ENCODE peak calls at places on chromosomes 11 and 22, in nine cellular contexts. E is endothelial cell of umbilical vein, Z is DND-41, K is MCF 10A, S is nephron progenitor cell, O is lower leg skin, V is thyroid gland, L is cardiac muscle cell, R is heart left ventricle. Y is an unnamed sample.

GRCh38 chr11:59011672-59012071 is 72.4 kb downstream of the GLYATL1 start:
- DNase-seq in E (no peak), Z (no peak), K (no peak), S (peak), O (no peak), V (no peak), L (peak), R (no peak), Y (no peak)

GRCh38 chr11:8262552-8263108 is 1.0 kb downstream of the LMO1 start:
- DNase-seq in E (peak), Z (no peak), K (peak), S (peak), O (no peak), V (peak), L (peak), R (no peak), Y (peak)

GRCh38 chr11:134272381-134273316 is 3.5 kb upstream of the GLB1L3 start:
- DNase-seq in E (no peak), Z (no peak), K (no peak), S (no peak), O (no peak), V (no peak), L (peak), R (no peak), Y (no peak)

GRCh38 chr22:34814260-34814659 is 251.7 kb upstream of the ISX start:
- DNase-seq in E (no peak), Z (no peak), K (no peak), S (no peak), O (no peak), V (no peak), L (no peak), R (no peak), Y (no peak)

GRCh38 chr11:65418431-65418680 is 4.2 kb upstream of the NEAT1 start:
- DNase-seq in E (no peak), Z (no peak), K (no peak), S (no peak), O (no peak), V (no peak), L (peak), R (peak), Y (no peak)

GRCh38 chr11:133541331-133542095 is 9.2 kb upstream of the OPCML start:
- DNase-seq in E (no peak), Z (no peak), K (no peak), S (peak), O (no peak), V (no peak), L (peak), R (no peak), Y (no peak)

GRCh38 chr22:25452116-25452700 is 112.3 kb upstream of the GRK3 start:
- DNase-seq in E (no peak), Z (no peak), K (no peak), S (no peak), O (no peak), V (no peak), L (no peak), R (no peak), Y (no peak)

GRCh38 chr11:69729252-69729651 is 25.4 kb upstream of the FGF19 start:
- DNase-seq in E (no peak), Z (no peak), K (no peak), S (no peak), O (no peak), V (no peak), L (no peak), R (no peak), Y (no peak)

GRCh38 chr11:126514061-126514713 is 158.7 kb downstream of the ST3GAL4 start:
- DNase-seq in E (no peak), Z (no peak), K (no peak), S (no peak), O (no peak), V (no peak), L (no peak), R (no peak), Y (no peak)

GRCh38 chr22:41799486-41800347 is 762 bp upstream of the CCDC134 start:
- DNase-seq in E (no peak), Z (peak), K (no peak), S (peak), O (peak), V (peak), L (peak), R (peak), Y (peak)

GRCh38 chr11:39459606-39460005 is 1999.8 kb downstream of the LRRC4C start:
- DNase-seq in E (no peak), Z (no peak), K (no peak), S (no peak), O (no peak), V (no peak), L (no peak), R (no peak), Y (no peak)

GRCh38 chr11:93744669-93745004 is 3.2 kb downstream of the C11orf54 start:
- DNase-seq in E (no peak), Z (no peak), K (no peak), S (no peak), O (no peak), V (no peak), L (no peak), R (no peak), Y (no peak)

GRCh38 chr11:103947566-103947919 is 88.9 kb upstream of the DDI1 start:
- DNase-seq in E (peak), Z (no peak), K (peak), S (no peak), O (no peak), V (no peak), L (no peak), R (peak), Y (no peak)

GRCh38 chr11:124898711-124899110 is 1.0 kb upstream of the ROBO4 start:
- DNase-seq in E (peak), Z (no peak), K (peak), S (no peak), O (no peak), V (peak), L (no peak), R (peak), Y (peak)

GRCh38 chr11:121711900-121712424 is 259.2 kb upstream of the SORL1-AS1 start:
- DNase-seq in E (no peak), Z (no peak), K (no peak), S (no peak), O (no peak), V (no peak), L (no peak), R (no peak), Y (no peak)

GRCh38 chr22:26892401-26893033 is 235.1 kb downstream of the MIAT start:
- DNase-seq in E (peak), Z (no peak), K (peak), S (no peak), O (no peak), V (peak), L (peak), R (no peak), Y (no peak)

GRCh38 chr11:69295995-69296889 is 2.3 kb downstream of the MYEOV start:
- DNase-seq in E (no peak), Z (no peak), K (peak), S (no peak), O (peak), V (no peak), L (no peak), R (no peak), Y (peak)

GRCh38 chr22:44429941-44430587 is 68.0 kb downstream of the RTL6 start:
- DNase-seq in E (no peak), Z (no peak), K (no peak), S (no peak), O (no peak), V (no peak), L (no peak), R (no peak), Y (no peak)

GRCh38 chr11:115408036-115408911 is 95.9 kb downstream of the CADM1 start:
- DNase-seq in E (no peak), Z (no peak), K (no peak), S (no peak), O (no peak), V (peak), L (no peak), R (no peak), Y (no peak)

GRCh38 chr11:86069408-86070086 is 663 bp upstream of the PICALM start:
- DNase-seq in E (peak), Z (no peak), K (peak), S (no peak), O (peak), V (peak), L (peak), R (peak), Y (peak)

GRCh38 chr22:45317551-45318167 is 7.9 kb downstream of the FAM118A start:
- DNase-seq in E (peak), Z (no peak), K (no peak), S (no peak), O (peak), V (peak), L (no peak), R (peak), Y (no peak)

GRCh38 chr22:29340566-29340965 is 25.1 kb upstream of the RASL10A start:
- DNase-seq in E (no peak), Z (no peak), K (no peak), S (no peak), O (no peak), V (no peak), L (no peak), R (no peak), Y (no peak)

GRCh38 chr22:45975266-45976161 is 1.4 kb downstream of the WNT7B start:
- DNase-seq in E (no peak), Z (no peak), K (no peak), S (no peak), O (no peak), V (peak), L (peak), R (no peak), Y (peak)

GRCh38 chr11:122159173-122159701 is 43.2 kb upstream of the BLID start:
- DNase-seq in E (peak), Z (peak), K (peak), S (peak), O (no peak), V (peak), L (peak), R (peak), Y (no peak)

GRCh38 chr22:28141614-28142013 is 222.6 kb upstream of the PITPNB start:
- DNase-seq in E (no peak), Z (no peak), K (peak), S (no peak), O (no peak), V (no peak), L (no peak), R (no peak), Y (no peak)

GRCh38 chr11:35980646-35981402 is 37.0 kb downstream of the LDLRAD3 start:
- DNase-seq in E (peak), Z (no peak), K (no peak), S (no peak), O (no peak), V (no peak), L (no peak), R (no peak), Y (no peak)

GRCh38 chr11:125128450-125128849 is 17.0 kb upstream of the TMEM218 start:
- DNase-seq in E (no peak), Z (no peak), K (peak), S (no peak), O (no peak), V (no peak), L (no peak), R (no peak), Y (no peak)

GRCh38 chr22:38777087-38777671 is 16.8 kb downstream of the DNAL4 start:
- DNase-seq in E (no peak), Z (no peak), K (no peak), S (no peak), O (no peak), V (no peak), L (no peak), R (no peak), Y (no peak)

GRCh38 chr11:14270690-14271542 is 88.1 kb downstream of the RRAS2 start:
- DNase-seq in E (no peak), Z (peak), K (no peak), S (no peak), O (no peak), V (no peak), L (no peak), R (no peak), Y (no peak)

DNA sequence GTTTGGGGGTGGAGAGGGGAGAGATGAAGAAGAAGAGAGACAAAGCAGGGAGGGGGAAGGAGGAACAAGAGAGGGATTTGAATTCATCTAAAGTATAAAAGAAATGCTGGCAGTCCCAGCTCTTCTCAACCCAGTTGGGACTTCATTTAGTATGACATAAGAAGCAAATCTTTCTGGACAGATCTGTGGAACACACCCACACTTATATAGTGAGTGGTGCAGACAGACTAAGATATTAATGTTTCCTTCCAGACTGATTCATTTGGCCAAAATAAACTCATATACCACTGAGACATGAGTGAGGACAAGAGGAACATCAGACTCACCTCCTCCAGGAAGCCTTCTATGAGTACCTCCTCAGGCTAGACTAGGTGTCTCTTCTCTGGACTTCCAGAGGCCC is 514.0 kb downstream of the SOX6 start:
- DNase-seq in E (no peak), Z (no peak), K (no peak), S (no peak), O (no peak), V (no peak), L (no peak), R (no peak), Y (no peak)
- TF ChIP-seq CTCF in E (no peak), Z (no peak), K (no peak), S (no peak), O (no peak), V (no peak), L (no peak), R (no peak), Y (no peak)

GRCh38 chr22:24128631-24129601 is 52.4 kb upstream of the SUSD2 start:
- DNase-seq in E (no peak), Z (no peak), K (no peak), S (no peak), O (no peak), V (no peak), L (no peak), R (no peak), Y (no peak)

GRCh38 chr22:24137595-24137994 is 43.7 kb upstream of the SUSD2 start:
- DNase-seq in E (peak), Z (no peak), K (no peak), S (no peak), O (no peak), V (no peak), L (no peak), R (no peak), Y (no peak)

GRCh38 chr22:24129980-24130379 is 51.3 kb upstream of the SUSD2 start:
- DNase-seq in E (no peak), Z (no peak), K (no peak), S (no peak), O (no peak), V (no peak), L (no peak), R (no peak), Y (no peak)

GRCh38 chr22:24134090-24134846 is 47.0 kb upstream of the SUSD2 start:
- DNase-seq in E (no peak), Z (peak), K (no peak), S (peak), O (no peak), V (peak), L (peak), R (peak), Y (no peak)

DNA sequence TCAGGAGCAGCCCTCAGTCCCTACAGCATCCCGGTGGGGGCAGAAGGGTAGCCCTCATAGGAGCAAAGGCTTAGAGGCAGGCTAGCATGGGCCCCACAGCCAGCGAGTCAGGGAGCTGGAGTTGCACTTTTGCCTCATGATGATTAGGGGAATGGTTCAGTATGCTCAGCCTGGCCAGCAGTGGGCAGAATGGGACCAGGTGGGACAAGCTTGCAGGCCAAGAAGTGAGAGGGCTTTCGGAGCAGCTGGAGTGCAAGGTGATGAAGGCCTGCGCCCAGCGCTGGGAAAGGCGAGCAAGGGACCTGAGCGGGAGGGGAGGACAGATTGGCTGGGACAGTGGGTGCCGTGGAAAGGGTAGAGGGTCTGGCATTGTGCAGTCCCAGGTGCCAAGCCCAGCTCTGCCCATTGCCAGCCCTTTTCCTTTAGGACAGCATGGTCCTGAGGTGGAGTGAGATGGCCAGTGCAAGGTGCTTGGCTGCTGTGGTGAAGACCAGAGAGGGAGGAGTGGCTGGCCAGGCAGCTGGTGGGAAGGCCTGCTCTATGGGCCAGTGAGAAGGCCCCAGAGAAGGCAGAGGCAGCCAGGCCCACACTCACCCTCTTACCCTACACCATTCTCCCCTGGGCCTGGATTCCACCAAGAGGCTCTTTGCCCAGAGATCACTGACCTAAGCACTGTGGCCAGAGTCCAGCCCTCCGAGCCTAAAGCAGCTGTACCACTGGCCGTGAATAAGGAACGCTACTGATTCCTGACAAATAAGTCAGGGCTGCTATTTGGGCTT is 47.9 kb upstream of the SUSD2 start:
- DNase-seq in E (no peak), Z (no peak), K (no peak), S (no peak), O (no peak), V (no peak), L (peak), R (no peak), Y (no peak)
- TF ChIP-seq CTCF in E (peak), Z (peak), K (no peak), S (no peak), O (no peak), V (no peak), L (peak), R (peak), Y (no peak)

GRCh38 chr11:128709402-128709801 is 15.5 kb downstream of the FLI1 start:
- DNase-seq in E (peak), Z (no peak), K (peak), S (no peak), O (no peak), V (no peak), L (no peak), R (peak), Y (peak)
- TF ChIP-seq CTCF in E (no peak), Z (no peak), K (no peak), S (no peak), O (no peak), V (no peak), L (peak), R (no peak), Y (no peak)

GRCh38 chr11:73335204-73335923 is 27.3 kb downstream of the ARHGEF17 start:
- DNase-seq in E (peak), Z (peak), K (peak), S (peak), O (peak), V (peak), L (peak), R (peak), Y (peak)
- TF ChIP-seq CTCF in E (peak), Z (peak), K (peak), S (peak), O (peak), V (peak), L (peak), R (peak), Y (peak)

DNA sequence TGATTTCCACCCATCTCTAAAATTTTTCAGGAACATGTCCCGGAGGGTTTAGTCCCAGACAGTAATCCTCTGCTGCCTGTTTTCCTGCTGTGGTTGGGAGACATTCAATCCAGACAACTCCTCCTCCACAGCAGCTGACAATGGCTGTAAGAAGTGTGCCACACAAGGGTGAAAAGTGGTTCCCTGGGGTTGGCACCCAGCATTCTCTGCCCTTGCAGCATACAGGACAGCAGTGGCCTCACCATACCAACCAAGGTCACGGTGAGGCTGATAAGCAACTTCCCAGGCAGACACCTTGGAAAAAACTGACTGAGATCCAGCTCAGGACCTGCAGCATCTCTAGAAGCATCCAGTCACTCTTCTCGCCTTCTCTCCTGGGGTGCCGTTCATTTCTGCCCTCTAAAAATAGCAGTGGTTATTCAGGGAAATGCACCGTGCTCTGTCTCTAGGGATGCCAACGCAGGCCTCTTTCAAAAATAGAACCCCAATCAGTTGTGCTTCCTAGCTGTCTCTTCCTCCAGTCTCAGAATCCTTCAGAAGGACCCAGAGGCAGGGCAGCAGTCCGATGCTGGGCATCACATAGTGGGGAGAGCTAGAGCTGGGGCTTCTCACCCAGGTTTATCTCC is 241.0 kb downstream of the TENM4 start:
- DNase-seq in E (no peak), Z (no peak), K (no peak), S (no peak), O (no peak), V (no peak), L (peak), R (peak), Y (no peak)
- TF ChIP-seq CTCF in E (no peak), Z (no peak), K (no peak), S (no peak), O (no peak), V (no peak), L (no peak), R (no peak), Y (no peak)